ENCODE peak calls at places on chromosomes 5 and 9, in ten cellular contexts. G is A549, X is IMR-90, L is GM12878, K is gastrocnemius medialis, W is upper lobe of left lung, N is heart left ventricle, D is right lobe of liver, T is HCT116, V is body of pancreas. Y is an unnamed sample.
A peak's percentile ranks its signal among the peaks of the same experiment; 100 is the strongest.

GRCh38 chr9:84146893-84147705 is 166.5 kb downstream of the RMI1 start:
- ATAC-seq in G (no peak), V (no peak), D (peak; percentile 29), T (no peak), W (no peak), K (no peak), N (no peak), L (no peak), X (no peak), Y (no peak)

GRCh38 chr5:66987126-66987525 is 209.5 kb downstream of the CD180 start:
- ATAC-seq in D (no peak), T (no peak), W (no peak), K (no peak), V (no peak), X (peak; percentile 86), N (no peak), G (no peak), L (no peak), Y (no peak)

GRCh38 chr9:120925535-120926396 is 830 bp downstream of the TRAF1 start:
- ATAC-seq in W (peak; percentile 45), K (no peak), G (peak; percentile 54), D (no peak), V (no peak), T (no peak), L (peak; percentile 54), N (peak; percentile 37), X (peak; percentile 89), Y (no peak)

GRCh38 chr5:148542812-148543211 is 111.5 kb downstream of the HTR4 start:
- ATAC-seq in L (no peak), X (no peak), W (no peak), V (no peak), D (no peak), N (no peak), K (no peak), T (no peak), G (no peak), Y (no peak)

GRCh38 chr9:87867391-87867790 is 15.3 kb upstream of the SPATA31E1 start:
- ATAC-seq in G (no peak), L (no peak), W (no peak), N (no peak), X (no peak), V (no peak), K (no peak), T (no peak), D (no peak), Y (no peak)

GRCh38 chr9:112553256-112553826 is 66.7 kb downstream of the KIAA1958 start:
- ATAC-seq in K (no peak), G (no peak), X (no peak), N (peak; percentile 10), T (no peak), L (no peak), W (no peak), V (peak; percentile 69), D (no peak), Y (no peak)

GRCh38 chr5:95720094-95720793 is 10.9 kb upstream of the RHOBTB3 start:
- ATAC-seq in N (peak; percentile 65), G (no peak), K (peak; percentile 82), D (no peak), L (no peak), V (peak; percentile 96), W (peak; percentile 78), X (peak; percentile 46), T (no peak), Y (peak; percentile 64)

GRCh38 chr9:3277200-3277599 is 248.6 kb downstream of the RFX3 start:
- ATAC-seq in V (no peak), N (no peak), T (no peak), D (no peak), K (no peak), L (peak; percentile 68), G (no peak), W (no peak), X (no peak), Y (no peak)

GRCh38 chr5:141492168-141492885 is 3.4 kb downstream of the PCDHGC5 start:
- ATAC-seq in T (no peak), X (no peak), K (no peak), W (peak; percentile 5), L (peak; percentile 78), V (no peak), G (no peak), D (peak; percentile 28), N (no peak), Y (no peak)

GRCh38 chr9:113738506-113738897 is 137.6 kb upstream of the ZNF618 start:
- ATAC-seq in T (no peak), W (no peak), V (no peak), L (peak; percentile 40), K (no peak), G (peak; percentile 45), X (no peak), N (no peak), D (no peak), Y (no peak)

GRCh38 chr5:172370648-172371248 is 83.6 kb downstream of the SH3PXD2B start:
- ATAC-seq in V (no peak), D (peak; percentile 39), L (peak; percentile 65), T (peak; percentile 42), K (no peak), X (peak; percentile 86), N (no peak), W (no peak), G (no peak), Y (no peak)

GRCh38 chr5:167944121-167944858 is 347.2 kb upstream of the WWC1 start:
- ATAC-seq in L (no peak), X (no peak), D (no peak), N (peak; percentile 84), G (no peak), V (no peak), K (no peak), T (no peak), W (no peak), Y (no peak)
- H3K27ac ChIP-seq in L (no peak overlapping the region), X (peak overlapping the region; percentile 39), D (no peak overlapping the region), N (peak overlapping the region; percentile 67), G (no peak overlapping the region), V (no peak overlapping the region), K (no peak overlapping the region), T (no peak overlapping the region), W (no peak overlapping the region), Y (no peak overlapping the region)

DNA sequence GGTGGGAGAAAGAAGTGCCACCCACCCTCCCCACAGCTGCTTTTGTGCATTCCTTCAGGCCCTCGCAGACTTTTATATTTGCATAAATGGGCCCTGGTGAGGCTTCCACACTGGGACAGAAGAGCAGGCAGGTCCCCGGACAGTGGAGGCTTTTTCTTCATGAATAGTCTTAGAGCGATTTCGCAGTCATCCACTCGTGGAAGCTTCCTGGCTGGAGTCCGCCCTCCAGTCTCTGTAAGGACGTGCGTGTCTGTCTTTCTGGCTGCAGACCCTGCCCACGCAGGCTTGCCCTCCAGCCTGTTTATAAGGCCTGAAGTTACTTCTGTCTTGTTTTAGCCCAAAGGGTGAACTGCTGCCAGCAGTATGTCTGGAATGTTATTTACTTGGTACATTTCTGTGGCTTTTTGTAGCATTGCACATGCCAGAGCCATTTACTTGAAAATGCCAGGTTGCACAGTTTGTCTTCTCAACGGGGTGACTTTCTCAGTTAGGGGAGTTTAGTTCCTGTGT is 195.7 kb downstream of the AOPEP start:
- ATAC-seq in X (peak; percentile 71), K (peak; percentile 24), W (peak; percentile 51), T (no peak), D (peak; percentile 60), L (no peak), G (peak; percentile 42), V (peak; percentile 82), N (peak; percentile 21), Y (peak; percentile 40)
- TF ChIP-seq POLR2A in X (no peak), K (no peak), W (peak; percentile 19), T (no peak), D (no peak), L (no peak), G (no peak), V (no peak), N (no peak), Y (no peak)

GRCh38 chr5:32790411-32790951 is 79.4 kb downstream of the NPR3 start:
- ATAC-seq in G (no peak), V (no peak), K (no peak), N (no peak), T (no peak), W (no peak), D (no peak), X (peak; percentile 78), L (no peak), Y (no peak)

GRCh38 chr5:32791536-32792240 is 80.6 kb downstream of the NPR3 start:
- ATAC-seq in X (no peak), W (no peak), L (no peak), K (no peak), G (no peak), N (no peak), V (no peak), D (no peak), T (no peak), Y (no peak)

DNA sequence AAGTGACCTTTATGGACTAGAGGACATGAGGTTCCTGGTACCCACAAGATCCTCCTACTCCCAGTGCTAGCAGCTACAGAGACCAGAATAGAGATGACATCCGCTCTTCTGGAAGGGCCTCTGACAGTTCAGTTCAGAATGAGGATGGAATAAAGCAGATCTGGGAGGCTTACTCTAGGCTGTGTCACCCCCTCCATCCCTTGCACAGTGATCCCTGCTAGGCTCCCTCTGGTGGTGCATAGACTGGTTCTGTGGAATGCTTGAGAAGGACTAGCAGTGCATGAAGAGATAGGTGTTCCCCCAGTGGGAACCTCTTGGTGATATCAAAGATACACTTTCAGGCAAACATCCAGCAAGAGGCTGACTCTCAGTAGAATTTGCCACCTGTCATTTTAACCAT is 83.0 kb downstream of the NPR3 start:
- ATAC-seq in L (no peak), T (peak; percentile 81), N (peak; percentile 76), K (no peak), V (no peak), X (peak; percentile 77), W (no peak), D (peak; percentile 69), G (peak; percentile 70), Y (no peak)
- TF ChIP-seq CTCF in L (no peak), T (peak; percentile 33), N (no peak), K (no peak), V (no peak), X (peak; percentile 48), W (no peak), D (peak; percentile 31), G (peak; percentile 10), Y (no peak)

GRCh38 chr9:10252174-10252573 is 360.6 kb downstream of the PTPRD start:
- ATAC-seq in L (no peak), G (no peak), T (no peak), K (no peak), V (no peak), D (peak; percentile 67), W (no peak), X (no peak), N (peak; percentile 93), Y (no peak)

GRCh38 chr9:10248890-10249289 is 363.9 kb downstream of the PTPRD start:
- ATAC-seq in T (no peak), N (no peak), W (no peak), D (no peak), X (no peak), V (no peak), G (no peak), L (no peak), K (no peak), Y (no peak)

GRCh38 chr9:10255758-10256157 is 357.0 kb downstream of the PTPRD start:
- ATAC-seq in V (no peak), T (no peak), K (no peak), X (no peak), N (no peak), L (no peak), G (no peak), D (no peak), W (no peak), Y (no peak)

GRCh38 chr9:10250200-10250599 is 362.6 kb downstream of the PTPRD start:
- ATAC-seq in W (no peak), K (no peak), X (no peak), D (no peak), L (no peak), V (no peak), T (no peak), G (no peak), N (no peak), Y (no peak)

GRCh38 chr9:10251490-10251889 is 361.3 kb downstream of the PTPRD start:
- ATAC-seq in X (no peak), T (no peak), K (no peak), W (no peak), N (peak; percentile 69), D (peak; percentile 63), G (no peak), V (no peak), L (no peak), Y (no peak)
- H3K27ac ChIP-seq in X (no peak overlapping the region), T (no peak overlapping the region), K (no peak overlapping the region), W (no peak overlapping the region), N (no peak overlapping the region), D (no peak overlapping the region), G (no peak overlapping the region), V (no peak overlapping the region), L (no peak overlapping the region), Y (no peak overlapping the region)

Y was measured in gastroesophageal sphincter.